ENCODE peak calls at places on chromosomes 7 and 10, in eight cellular contexts. S is non-pigmented ciliary epithelial cell; C is EL; V is upper lobe of right lung; L is lower leg skin; H is GM23248; B is activated T-helper 1 cell treated with anti-CD3 and anti-CD28 coated beads, Interleukin-2, amount 50 U/mL, for 16 hours; M is lower lobe of right lung. Z is an unnamed sample.

GRCh38 chr7:148334959-148335577 is 255.5 kb upstream of the C7orf33 start:
- DNase-seq in S (peak), C (no peak), V (no peak), L (no peak), H (no peak), B (no peak), M (no peak), Z (no peak)

GRCh38 chr7:20376796-20377195 is 46.1 kb downstream of the ITGB8 start:
- DNase-seq in S (no peak), C (no peak), V (no peak), L (no peak), H (no peak), B (no peak), M (no peak), Z (no peak)

GRCh38 chr7:30184804-30185487 is 50.2 kb downstream of the MTURN start:
- DNase-seq in S (no peak), C (no peak), V (no peak), L (no peak), H (no peak), B (no peak), M (no peak), Z (no peak)

GRCh38 chr7:98168181-98168903 is 42.9 kb upstream of the BHLHA15 start:
- DNase-seq in S (peak), C (peak), V (no peak), L (peak), H (peak), B (peak), M (no peak), Z (no peak)

GRCh38 chr7:85386460-85386859 is 199.6 kb upstream of the SEMA3D start:
- DNase-seq in S (no peak), C (no peak), V (no peak), L (no peak), H (no peak), B (no peak), M (no peak), Z (no peak)

GRCh38 chr10:43595739-43596298 is 10.4 kb upstream of the ZNF485 start:
- DNase-seq in S (no peak), C (peak), V (no peak), L (no peak), H (peak), B (no peak), M (no peak), Z (no peak)

GRCh38 chr7:78151229-78151628 is 352.7 kb downstream of the PHTF2 start:
- DNase-seq in S (no peak), C (peak), V (no peak), L (no peak), H (peak), B (no peak), M (no peak), Z (no peak)

GRCh38 chr7:81446212-81446611 is 323.6 kb downstream of the HGF start:
- DNase-seq in S (no peak), C (no peak), V (no peak), L (no peak), H (no peak), B (no peak), M (no peak), Z (no peak)

GRCh38 chr7:155994253-155994811 is 182.1 kb upstream of the SHH start:
- DNase-seq in S (no peak), C (no peak), V (no peak), L (no peak), H (no peak), B (no peak), M (no peak), Z (no peak)

GRCh38 chr10:46216836-46217748 is 69.7 kb upstream of the ANTXRL start:
- DNase-seq in S (no peak), C (no peak), V (peak), L (no peak), H (peak), B (no peak), M (no peak), Z (no peak)

GRCh38 chr10:112981553-112981952 is 31.5 kb downstream of the TCF7L2 start:
- DNase-seq in S (no peak), C (peak), V (no peak), L (no peak), H (no peak), B (no peak), M (no peak), Z (no peak)

GRCh38 chr10:80454526-80455460 is 683 bp downstream of the TSPAN14 start:
- DNase-seq in S (no peak), C (no peak), V (peak), L (no peak), H (peak), B (no peak), M (peak), Z (peak)

GRCh38 chr10:133262696-133263095 is 14.0 kb downstream of the ADAM8 start:
- DNase-seq in S (no peak), C (no peak), V (no peak), L (no peak), H (no peak), B (no peak), M (no peak), Z (no peak)

GRCh38 chr7:50149364-50149763 is 56.3 kb upstream of the ZPBP start:
- DNase-seq in S (no peak), C (no peak), V (no peak), L (no peak), H (no peak), B (no peak), M (no peak), Z (no peak)

GRCh38 chr7:135251502-135252327 is 18.1 kb downstream of the STRA8 start:
- DNase-seq in S (no peak), C (no peak), V (peak), L (no peak), H (no peak), B (no peak), M (no peak), Z (no peak)

GRCh38 chr10:91340613-91341362 is 69.4 kb upstream of the HECTD2 start:
- DNase-seq in S (peak), C (peak), V (no peak), L (peak), H (peak), B (no peak), M (no peak), Z (no peak)

GRCh38 chr7:139054101-139054500 is 18.3 kb upstream of the ZC3HAV1L start:
- DNase-seq in S (no peak), C (no peak), V (no peak), L (no peak), H (peak), B (no peak), M (no peak), Z (no peak)

GRCh38 chr10:4825868-4826787 is at the start of gene AKR1E2:
- DNase-seq in S (peak), C (peak), V (peak), L (peak), H (peak), B (peak), M (peak), Z (peak)

GRCh38 chr10:84391326-84391725 is 62.9 kb downstream of the CCSER2 start:
- DNase-seq in S (no peak), C (no peak), V (no peak), L (no peak), H (no peak), B (no peak), M (no peak), Z (no peak)

GRCh38 chr7:55235115-55235514 is 130.0 kb upstream of the LANCL2 start:
- DNase-seq in S (no peak), C (no peak), V (no peak), L (no peak), H (no peak), B (no peak), M (no peak), Z (no peak)

GRCh38 chr7:24882989-24883631 is 96.9 kb downstream of the OSBPL3 start:
- DNase-seq in S (peak), C (peak), V (no peak), L (peak), H (peak), B (no peak), M (no peak), Z (peak)